ENCODE peak calls at places on chromosomes 13 and 19, in seven cellular contexts. W is CD8-positive, alpha-beta T cell; Y is SK-N-SH; F is ascending aorta; I is transverse colon; L is GM23338; S is uterus. P is an unnamed sample.

GRCh38 chr19:32091196-32091595 is 254.2 kb upstream of the ZNF507 start:
- DNase-seq in S (no peak), W (no peak), F (no peak), I (no peak), Y (no peak), L (no peak), P (no peak)

GRCh38 chr13:30376426-30377311 is 45.6 kb upstream of the UBE2L5 start:
- DNase-seq in S (no peak), L (peak; percentile 47), F (no peak), Y (no peak), W (peak; percentile 61), I (peak; percentile 67), P (no peak)

GRCh38 chr13:107069107-107069776 is 501.3 kb upstream of the ARGLU1 start:
- DNase-seq in L (no peak), W (no peak), I (no peak), Y (peak; percentile 34), S (no peak), F (no peak), P (no peak)

GRCh38 chr13:41678320-41678719 is 221.0 kb downstream of the RGCC start:
- DNase-seq in Y (no peak), S (no peak), I (no peak), W (no peak), F (no peak), L (no peak), P (no peak)

GRCh38 chr19:19399733-19400438 is 5.6 kb upstream of the GATAD2A start:
- DNase-seq in F (no peak), W (no peak), I (no peak), Y (peak; percentile 46), S (no peak), L (no peak), P (no peak)

GRCh38 chr13:84651288-84651687 is 769.0 kb upstream of the SLITRK1 start:
- DNase-seq in S (no peak), F (no peak), L (no peak), W (no peak), I (no peak), Y (no peak), P (no peak)

GRCh38 chr13:40666905-40667621 is 622 bp upstream of the FOXO1 start:
- DNase-seq in S (peak; percentile 52), I (peak; percentile 46), F (no peak), L (peak; percentile 70), W (peak; percentile 11), Y (peak; percentile 86), P (peak; percentile 45)

GRCh38 chr19:43562211-43562697 is 13.1 kb downstream of the XRCC1 start:
- DNase-seq in Y (no peak), I (no peak), L (no peak), S (no peak), W (no peak), F (no peak), P (no peak)

GRCh38 chr19:33067121-33067520 is 2.4 kb upstream of the RHPN2 start:
- DNase-seq in W (no peak), I (no peak), F (no peak), S (no peak), L (no peak), Y (no peak), P (no peak)

GRCh38 chr13:98105929-98106336 is 37.0 kb upstream of the FARP1 start:
- DNase-seq in I (no peak), Y (no peak), L (no peak), S (no peak), F (no peak), W (no peak), P (no peak)

GRCh38 chr19:13633522-13633922 is 127.2 kb upstream of the CACNA1A start:
- DNase-seq in Y (no peak), W (no peak), I (no peak), F (no peak), L (no peak), S (no peak), P (no peak)

DNA sequence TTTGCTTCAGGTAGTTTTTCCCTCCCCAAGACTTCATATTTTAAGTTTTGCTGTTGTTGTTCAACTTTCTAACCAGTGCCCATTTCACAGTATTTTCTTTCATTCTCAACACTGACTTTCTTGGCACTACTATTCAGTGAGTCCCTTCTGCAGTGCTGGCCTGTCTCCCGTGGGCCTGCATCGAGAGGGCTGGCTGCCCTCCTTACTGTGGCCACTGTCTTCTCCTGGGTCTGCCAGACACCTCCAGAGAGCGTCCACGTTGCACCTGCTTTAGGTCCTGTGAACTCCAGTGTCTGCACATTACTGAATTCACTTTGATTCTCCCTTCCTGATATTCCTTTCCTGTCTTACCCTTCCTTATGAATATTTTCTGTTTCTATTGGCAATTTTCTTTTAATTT is 27.3 kb downstream of the COL4A1 start:
- DNase-seq in I (no peak), L (no peak), Y (no peak), F (no peak), W (no peak), S (no peak), P (no peak)
- H3K36me3 ChIP-seq in I (no peaks in the 10 kb centered on the region), L (no peaks in the 10 kb centered on the region), Y (no peaks in the 10 kb centered on the region), F (no peaks in the 10 kb centered on the region), W (no peaks in the 10 kb centered on the region), S (no peaks in the 10 kb centered on the region), P (no peaks in the 10 kb centered on the region)

GRCh38 chr19:45640849-45641273 is 1.7 kb upstream of the EML2 start:
- DNase-seq in S (no peak), I (peak; percentile 34), F (no peak), W (no peak), Y (no peak), L (peak; percentile 89), P (no peak)
- H3K4me1 ChIP-seq in S (peaks cover 8% of the 10 kb centered on the region), I (peaks cover 3% of the 10 kb centered on the region), F (peaks cover 10% of the 10 kb centered on the region), W (peaks cover 41% of the 10 kb centered on the region), Y (peaks cover 6% of the 10 kb centered on the region), L (peaks cover 44% of the 10 kb centered on the region), P (peaks cover 5% of the 10 kb centered on the region)

GRCh38 chr13:48040059-48040458 is 2.5 kb downstream of the NUDT15 start:
- DNase-seq in S (no peak), F (no peak), W (no peak), L (no peak), Y (no peak), I (no peak), P (no peak)

GRCh38 chr13:48037346-48038173 is at the start of gene NUDT15:
- DNase-seq in I (peak; percentile 95), W (peak; percentile 94), S (peak; percentile 91), Y (peak; percentile 93), L (peak; percentile 97), F (peak; percentile 61), P (peak; percentile 94)

GRCh38 chr13:48043789-48044503 is 6.4 kb downstream of the NUDT15 start:
- DNase-seq in L (no peak), Y (no peak), F (no peak), W (no peak), S (no peak), I (no peak), P (no peak)

GRCh38 chr13:48042889-48043288 is 5.4 kb downstream of the NUDT15 start:
- DNase-seq in S (no peak), F (no peak), Y (no peak), I (peak; percentile 22), L (no peak), W (no peak), P (no peak)

DNA sequence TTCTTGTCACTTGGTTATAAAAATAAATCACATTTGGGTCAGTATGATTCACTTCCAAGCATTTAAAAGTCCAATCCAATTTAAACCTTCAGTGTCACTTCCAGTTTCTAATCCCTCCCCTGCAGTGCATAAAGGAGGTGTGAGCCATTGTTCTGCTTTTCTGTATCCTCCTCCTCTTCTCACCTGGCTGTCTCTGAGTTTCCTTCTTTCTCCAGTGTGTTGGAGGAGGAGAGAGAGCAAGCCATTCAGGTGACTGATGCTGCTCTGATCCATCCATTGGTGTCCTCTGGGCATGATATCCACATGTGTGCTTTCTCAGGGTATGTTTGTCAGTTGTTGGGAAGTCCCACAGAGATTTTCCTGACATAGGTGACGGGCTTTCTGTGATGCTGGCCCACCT is 1.2 kb downstream of the NUDT15 start:
- DNase-seq in W (no peak), F (no peak), I (no peak), S (no peak), L (peak; percentile 18), Y (peak; percentile 3), P (no peak)
- H3K36me3 ChIP-seq in W (no peaks in the 10 kb centered on the region), F (peaks cover 7% of the 10 kb centered on the region), I (no peaks in the 10 kb centered on the region), S (no peaks in the 10 kb centered on the region), L (peaks cover 5% of the 10 kb centered on the region), Y (peaks cover 13% of the 10 kb centered on the region), P (no peaks in the 10 kb centered on the region)

GRCh38 chr13:95256086-95256485 is 45.2 kb downstream of the ABCC4 start:
- DNase-seq in S (no peak), W (no peak), F (no peak), I (no peak), L (no peak), Y (no peak), P (no peak)

GRCh38 chr13:95255072-95255732 is 46.0 kb downstream of the ABCC4 start:
- DNase-seq in W (no peak), S (no peak), L (no peak), I (no peak), F (no peak), Y (no peak), P (no peak)

GRCh38 chr13:95260031-95260525 is 41.2 kb downstream of the ABCC4 start:
- DNase-seq in W (no peak), Y (no peak), I (no peak), F (no peak), S (no peak), L (no peak), P (no peak)

GRCh38 chr13:95258619-95259194 is 42.5 kb downstream of the ABCC4 start:
- DNase-seq in I (no peak), Y (no peak), F (no peak), L (no peak), W (no peak), S (no peak), P (no peak)

GRCh38 chr13:95258098-95258497 is 43.2 kb downstream of the ABCC4 start:
- DNase-seq in S (no peak), I (no peak), W (no peak), Y (no peak), F (no peak), L (no peak), P (no peak)
- H3K4me1 ChIP-seq in S (no peaks in the 10 kb centered on the region), I (no peaks in the 10 kb centered on the region), W (no peaks in the 10 kb centered on the region), Y (no peaks in the 10 kb centered on the region), F (no peaks in the 10 kb centered on the region), L (no peaks in the 10 kb centered on the region), P (no peaks in the 10 kb centered on the region)

GRCh38 chr13:45503658-45504057 is 38.9 kb downstream of the COG3 start:
- DNase-seq in Y (no peak), W (no peak), F (no peak), L (no peak), S (no peak), I (no peak), P (no peak)

GRCh38 chr13:45501175-45501526 is 36.4 kb downstream of the COG3 start:
- DNase-seq in L (no peak), F (no peak), Y (no peak), S (no peak), W (no peak), I (no peak), P (no peak)

GRCh38 chr13:45496942-45497341 is 32.2 kb downstream of the COG3 start:
- DNase-seq in S (no peak), L (no peak), F (no peak), I (no peak), W (no peak), Y (no peak), P (no peak)

GRCh38 chr13:45500492-45501174 is 35.9 kb downstream of the COG3 start:
- DNase-seq in F (no peak), L (no peak), W (no peak), I (no peak), S (no peak), Y (no peak), P (no peak)
- H3K36me3 ChIP-seq in F (peaks cover 67% of the 10 kb centered on the region), L (peaks cover 25% of the 10 kb centered on the region), W (peaks cover 33% of the 10 kb centered on the region), I (no peaks in the 10 kb centered on the region), S (no peaks in the 10 kb centered on the region), Y (peaks cover 64% of the 10 kb centered on the region), P (peaks cover 4% of the 10 kb centered on the region)